ENCODE peak calls at places on chromosomes 3 and 15, in nine cellular contexts. V is stimulated activated CD4-positive, alpha-beta T cell treated with anti-CD3 and anti-CD28 coated beads, Interleukin-1b, Interleukin-23, amount 100 ng/mL, for 24 hours; H is aorta; P is AG09319; C is uterus; E is Right ventricle myocardium superior; A is NCI-H2081; G is kidney glomerular epithelial cell; Z is NCI-H526 treated with DMSO at 0.1 percent for 48 hours. J is an unnamed sample.

GRCh38 chr3:40915346-40915865 is 283.9 kb upstream of the CTNNB1 start:
- DNase-seq in V (no peak), Z (no peak), E (no peak), H (no peak), C (no peak), P (no peak), G (no peak), A (no peak), J (no peak)

GRCh38 chr3:77055841-77056341 is 16.0 kb downstream of the ROBO2 start:
- DNase-seq in P (no peak), V (no peak), Z (no peak), G (no peak), A (no peak), H (no peak), C (no peak), E (no peak), J (no peak)

GRCh38 chr15:101376615-101377395 is 81.8 kb upstream of the SNRPA1 start:
- DNase-seq in V (no peak), E (no peak), A (no peak), H (no peak), G (no peak), P (no peak), C (no peak), Z (no peak), J (no peak)

GRCh38 chr3:63142681-63143080 is 135.4 kb upstream of the SYNPR start:
- DNase-seq in V (no peak), A (no peak), H (no peak), Z (no peak), G (no peak), C (no peak), E (no peak), P (no peak), J (no peak)

GRCh38 chr3:11917051-11917450 is 70.4 kb upstream of the TAMM41 start:
- DNase-seq in A (no peak), G (no peak), E (no peak), C (no peak), V (no peak), P (no peak), Z (no peak), H (peak), J (no peak)

GRCh38 chr3:58214484-58215316 is 3.9 kb upstream of the DNASE1L3 start:
- DNase-seq in P (no peak), A (no peak), H (no peak), C (no peak), E (no peak), Z (no peak), G (no peak), V (no peak), J (peak)

GRCh38 chr15:52683585-52683984 is 4.4 kb upstream of the ATOSA start:
- DNase-seq in G (no peak), P (no peak), E (no peak), H (no peak), A (no peak), C (no peak), V (no peak), Z (no peak), J (no peak)

GRCh38 chr15:27342991-27343390 is 372.0 kb downstream of the GABRG3 start:
- DNase-seq in G (no peak), Z (no peak), V (no peak), E (no peak), H (no peak), P (no peak), C (no peak), A (no peak), J (no peak)

GRCh38 chr3:113557374-113557773 is 25.0 kb downstream of the SIDT1 start:
- DNase-seq in G (peak), V (no peak), E (no peak), A (no peak), H (no peak), Z (no peak), C (no peak), P (no peak), J (no peak)

GRCh38 chr3:133988631-133989161 is 41.0 kb downstream of the SLCO2A1 start:
- DNase-seq in A (no peak), V (no peak), Z (no peak), H (peak), G (no peak), E (no peak), P (no peak), C (no peak), J (no peak)

GRCh38 chr15:51251591-51251990 is 86.8 kb downstream of the CYP19A1 start:
- DNase-seq in Z (no peak), C (no peak), G (no peak), H (no peak), E (no peak), P (no peak), V (no peak), A (no peak), J (no peak)